ENCODE peak calls at places on chromosomes 2 and 18, in four cellular contexts. One of them, this sample, is unnamed.

GRCh38 chr2:45006041-45006941 is 3.0 kb downstream of the SIX2 start:
- DNase-seq in activated T-cell treated with anti-CD3 and anti-CD28 coated beads for 1 hour: no peak
- DNase-seq in psoas muscle: no peak
- DNase-seq in neural progenitor cell: peak
- DNase-seq in this sample: no peak

GRCh38 chr18:58754544-58755068 is 83.3 kb downstream of the MALT1 start:
- DNase-seq in activated T-cell treated with anti-CD3 and anti-CD28 coated beads for 1 hour: no peak
- DNase-seq in neural progenitor cell: peak
- DNase-seq in psoas muscle: peak
- DNase-seq in this sample: no peak

GRCh38 chr2:20012282-20013060 is at the start of gene MATN3:
- DNase-seq in neural progenitor cell: peak
- DNase-seq in psoas muscle: peak
- DNase-seq in activated T-cell treated with anti-CD3 and anti-CD28 coated beads for 1 hour: no peak
- DNase-seq in this sample: peak

GRCh38 chr2:241531161-241531722 is 22.9 kb upstream of the STK25 start:
- DNase-seq in psoas muscle: no peak
- DNase-seq in activated T-cell treated with anti-CD3 and anti-CD28 coated beads for 1 hour: no peak
- DNase-seq in neural progenitor cell: no peak
- DNase-seq in this sample: no peak

GRCh38 chr2:42063383-42064171 is 15.8 kb downstream of the PKDCC start:
- DNase-seq in neural progenitor cell: no peak
- DNase-seq in activated T-cell treated with anti-CD3 and anti-CD28 coated beads for 1 hour: no peak
- DNase-seq in psoas muscle: no peak
- DNase-seq in this sample: no peak

GRCh38 chr2:101238930-101239759 is 13.5 kb upstream of the CNOT11 start:
- DNase-seq in activated T-cell treated with anti-CD3 and anti-CD28 coated beads for 1 hour: no peak
- DNase-seq in psoas muscle: no peak
- DNase-seq in neural progenitor cell: no peak
- DNase-seq in this sample: no peak

GRCh38 chr18:56445422-56445821 is 193.0 kb downstream of the TXNL1 start:
- DNase-seq in neural progenitor cell: no peak
- DNase-seq in psoas muscle: no peak
- DNase-seq in activated T-cell treated with anti-CD3 and anti-CD28 coated beads for 1 hour: no peak
- DNase-seq in this sample: no peak

GRCh38 chr2:215653344-215654015 is 217.6 kb upstream of the FN1 start:
- DNase-seq in neural progenitor cell: no peak
- DNase-seq in psoas muscle: no peak
- DNase-seq in activated T-cell treated with anti-CD3 and anti-CD28 coated beads for 1 hour: no peak
- DNase-seq in this sample: no peak

GRCh38 chr2:144230452-144231085 is 289.4 kb downstream of the ZEB2 start:
- DNase-seq in psoas muscle: no peak
- DNase-seq in neural progenitor cell: no peak
- DNase-seq in activated T-cell treated with anti-CD3 and anti-CD28 coated beads for 1 hour: no peak
- DNase-seq in this sample: no peak

GRCh38 chr2:230904856-230905447 is 20.1 kb downstream of the GPR55 start:
- DNase-seq in neural progenitor cell: no peak
- DNase-seq in psoas muscle: no peak
- DNase-seq in activated T-cell treated with anti-CD3 and anti-CD28 coated beads for 1 hour: no peak
- DNase-seq in this sample: no peak

GRCh38 chr2:85485815-85486214 is 53.2 kb upstream of the MAT2A start:
- DNase-seq in neural progenitor cell: no peak
- DNase-seq in activated T-cell treated with anti-CD3 and anti-CD28 coated beads for 1 hour: no peak
- DNase-seq in psoas muscle: no peak
- DNase-seq in this sample: no peak

GRCh38 chr2:65420712-65421431 is 11.5 kb downstream of the SPRED2 start:
- DNase-seq in activated T-cell treated with anti-CD3 and anti-CD28 coated beads for 1 hour: no peak
- DNase-seq in psoas muscle: no peak
- DNase-seq in neural progenitor cell: no peak
- DNase-seq in this sample: no peak

GRCh38 chr2:230619471-230619870 is 93.2 kb upstream of the CAB39 start:
- DNase-seq in psoas muscle: no peak
- DNase-seq in neural progenitor cell: peak
- DNase-seq in activated T-cell treated with anti-CD3 and anti-CD28 coated beads for 1 hour: no peak
- DNase-seq in this sample: no peak

GRCh38 chr2:16862474-16862873 is 196.8 kb upstream of the CYRIA start:
- DNase-seq in neural progenitor cell: no peak
- DNase-seq in activated T-cell treated with anti-CD3 and anti-CD28 coated beads for 1 hour: no peak
- DNase-seq in psoas muscle: no peak
- DNase-seq in this sample: no peak

GRCh38 chr2:152743004-152743403 is 24.6 kb downstream of the ARL6IP6 start:
- DNase-seq in neural progenitor cell: no peak
- DNase-seq in psoas muscle: no peak
- DNase-seq in activated T-cell treated with anti-CD3 and anti-CD28 coated beads for 1 hour: no peak
- DNase-seq in this sample: no peak